ENCODE peak calls at places on chromosomes 13 and 19, in seven cellular contexts. W, F, K, X, P, I and A are unnamed samples.

GRCh38 chr19:10861118-10861651 is 10.2 kb upstream of the CARM1 start:
- DNase-seq in W (no peak), F (peak), K (no peak), X (no peak), P (no peak), I (no peak), A (no peak)

GRCh38 chr19:15330801-15331418 is 1.4 kb downstream of the BRD4 start:
- DNase-seq in W (no peak), F (no peak), K (peak), X (no peak), P (no peak), I (peak), A (no peak)

GRCh38 chr13:51275101-51275500 is 52.9 kb downstream of the FAM124A start:
- DNase-seq in W (no peak), F (no peak), K (no peak), X (no peak), P (no peak), I (no peak), A (no peak)

GRCh38 chr19:33510728-33511255 is 10.8 kb downstream of the PEPD start:
- DNase-seq in W (no peak), F (no peak), K (no peak), X (no peak), P (no peak), I (no peak), A (no peak)

GRCh38 chr19:43809762-43810696 is 7.8 kb upstream of the LYPD5 start:
- DNase-seq in W (no peak), F (no peak), K (peak), X (no peak), P (no peak), I (peak), A (no peak)

GRCh38 chr19:44741258-44741731 is 7.2 kb upstream of the BCL3 start:
- DNase-seq in W (no peak), F (no peak), K (no peak), X (no peak), P (no peak), I (peak), A (no peak)

GRCh38 chr13:36885901-36886300 is 34.1 kb downstream of the SMAD9 start:
- DNase-seq in W (no peak), F (no peak), K (no peak), X (no peak), P (no peak), I (no peak), A (no peak)

GRCh38 chr13:52892925-52893324 is 44.5 kb upstream of the PCDH8 start:
- DNase-seq in W (no peak), F (no peak), K (no peak), X (no peak), P (no peak), I (no peak), A (no peak)

GRCh38 chr13:113022391-113023216 is 53.6 kb downstream of the MCF2L start:
- DNase-seq in W (peak), F (peak), K (no peak), X (no peak), P (no peak), I (no peak), A (no peak)

GRCh38 chr19:38417544-38418506 is 8.2 kb downstream of the RASGRP4 start:
- DNase-seq in W (peak), F (peak), K (no peak), X (peak), P (peak), I (no peak), A (peak)

GRCh38 chr13:29758591-29759114 is 91.8 kb downstream of the UBL3 start:
- DNase-seq in W (no peak), F (no peak), K (no peak), X (no peak), P (no peak), I (no peak), A (no peak)

GRCh38 chr13:36981156-36981743 is 17.9 kb downstream of the ALG5 start:
- DNase-seq in W (no peak), F (no peak), K (no peak), X (no peak), P (no peak), I (peak), A (no peak)

GRCh38 chr13:29435125-29435911 is 160.2 kb downstream of the SLC7A1 start:
- DNase-seq in W (peak), F (no peak), K (peak), X (no peak), P (no peak), I (peak), A (no peak)

GRCh38 chr19:48686103-48686502 is 9.7 kb upstream of the FUT2 start:
- DNase-seq in W (no peak), F (no peak), K (no peak), X (no peak), P (no peak), I (no peak), A (no peak)

GRCh38 chr19:51372649-51373504 is at the start of gene NKG7:
- DNase-seq in W (no peak), F (no peak), K (no peak), X (no peak), P (no peak), I (no peak), A (no peak)

GRCh38 chr19:49746206-49746958 is 16.7 kb downstream of the TSKS start:
- DNase-seq in W (peak), F (peak), K (no peak), X (no peak), P (peak), I (peak), A (peak)

GRCh38 chr13:104975272-104975671 is 1560.2 kb downstream of the EFNB2 start:
- DNase-seq in W (no peak), F (no peak), K (no peak), X (no peak), P (no peak), I (no peak), A (no peak)

GRCh38 chr13:113534236-113534860 is 43.8 kb upstream of the DCUN1D2 start:
- DNase-seq in W (no peak), F (no peak), K (no peak), X (no peak), P (no peak), I (no peak), A (no peak)

GRCh38 chr13:98397221-98397620 is 179.7 kb downstream of the STK24 start:
- DNase-seq in W (no peak), F (no peak), K (no peak), X (no peak), P (no peak), I (peak), A (no peak)

GRCh38 chr13:59677966-59678814 is 485.5 kb downstream of the DIAPH3 start:
- DNase-seq in W (no peak), F (no peak), K (peak), X (no peak), P (no peak), I (peak), A (no peak)

GRCh38 chr19:35874392-35874930 is 6.1 kb downstream of the APLP1 start:
- DNase-seq in W (no peak), F (no peak), K (no peak), X (no peak), P (no peak), I (no peak), A (no peak)

GRCh38 chr13:29081036-29081435 is 260.9 kb downstream of the MTUS2 start:
- DNase-seq in W (no peak), F (no peak), K (no peak), X (no peak), P (no peak), I (no peak), A (no peak)

GRCh38 chr13:44660050-44660449 is 83.9 kb upstream of the TSC22D1 start:
- DNase-seq in W (no peak), F (no peak), K (no peak), X (no peak), P (no peak), I (no peak), A (no peak)

GRCh38 chr19:46361915-46362314 is 15.0 kb downstream of the PPP5C start:
- DNase-seq in W (no peak), F (no peak), K (no peak), X (no peak), P (no peak), I (peak), A (no peak)

GRCh38 chr19:1252221-1252817 is 3.9 kb downstream of the MIDN start:
- DNase-seq in W (peak), F (no peak), K (no peak), X (no peak), P (peak), I (peak), A (no peak)

GRCh38 chr13:99989376-99990044 is 7.9 kb downstream of the ZIC2 start:
- DNase-seq in W (no peak), F (no peak), K (no peak), X (no peak), P (no peak), I (no peak), A (no peak)

GRCh38 chr19:43524922-43525835 is 1.8 kb downstream of the ETHE1 start:
- DNase-seq in W (peak), F (no peak), K (no peak), X (no peak), P (peak), I (peak), A (no peak)

GRCh38 chr13:97257800-97258799 is 36.0 kb downstream of the MBNL2 start:
- DNase-seq in W (peak), F (no peak), K (peak), X (no peak), P (peak), I (peak), A (peak)

GRCh38 chr13:48142437-48142836 is 47.5 kb upstream of the MED4 start:
- DNase-seq in W (no peak), F (no peak), K (no peak), X (no peak), P (no peak), I (no peak), A (no peak)

GRCh38 chr13:38900188-38900587 is 90.4 kb downstream of the STOML3 start:
- DNase-seq in W (no peak), F (no peak), K (no peak), X (no peak), P (no peak), I (no peak), A (peak)

GRCh38 chr13:97191615-97192014 is 30.5 kb upstream of the MBNL2 start:
- DNase-seq in W (no peak), F (no peak), K (no peak), X (no peak), P (no peak), I (no peak), A (no peak)

GRCh38 chr13:46728777-46729176 is 68.2 kb downstream of the ESD start:
- DNase-seq in W (no peak), F (no peak), K (no peak), X (no peak), P (no peak), I (no peak), A (no peak)

GRCh38 chr19:39303373-39304184 is 7.4 kb downstream of the IFNL1 start:
- DNase-seq in W (no peak), F (no peak), K (no peak), X (no peak), P (no peak), I (no peak), A (no peak)

GRCh38 chr13:106466691-106467405 is 68.6 kb downstream of the EFNB2 start:
- DNase-seq in W (no peak), F (no peak), K (no peak), X (no peak), P (no peak), I (no peak), A (no peak)

GRCh38 chr13:46307554-46307953 is 79.5 kb downstream of the RUBCNL start:
- DNase-seq in W (no peak), F (no peak), K (no peak), X (no peak), P (no peak), I (no peak), A (no peak)

GRCh38 chr13:29524641-29525040 is 70.8 kb downstream of the SLC7A1 start:
- DNase-seq in W (no peak), F (no peak), K (no peak), X (no peak), P (no peak), I (no peak), A (no peak)

GRCh38 chr13:67619987-67620386 is 389.9 kb upstream of the PCDH9 start:
- DNase-seq in W (no peak), F (no peak), K (no peak), X (no peak), P (no peak), I (peak), A (no peak)

GRCh38 chr19:40523322-40524047 is 53.2 kb upstream of the SHKBP1 start:
- DNase-seq in W (peak), F (peak), K (no peak), X (peak), P (peak), I (peak), A (peak)
- TF ChIP-seq CTCF in W (no peak), F (peak), K (peak), X (peak), P (peak), I (peak), A (peak)

DNA sequence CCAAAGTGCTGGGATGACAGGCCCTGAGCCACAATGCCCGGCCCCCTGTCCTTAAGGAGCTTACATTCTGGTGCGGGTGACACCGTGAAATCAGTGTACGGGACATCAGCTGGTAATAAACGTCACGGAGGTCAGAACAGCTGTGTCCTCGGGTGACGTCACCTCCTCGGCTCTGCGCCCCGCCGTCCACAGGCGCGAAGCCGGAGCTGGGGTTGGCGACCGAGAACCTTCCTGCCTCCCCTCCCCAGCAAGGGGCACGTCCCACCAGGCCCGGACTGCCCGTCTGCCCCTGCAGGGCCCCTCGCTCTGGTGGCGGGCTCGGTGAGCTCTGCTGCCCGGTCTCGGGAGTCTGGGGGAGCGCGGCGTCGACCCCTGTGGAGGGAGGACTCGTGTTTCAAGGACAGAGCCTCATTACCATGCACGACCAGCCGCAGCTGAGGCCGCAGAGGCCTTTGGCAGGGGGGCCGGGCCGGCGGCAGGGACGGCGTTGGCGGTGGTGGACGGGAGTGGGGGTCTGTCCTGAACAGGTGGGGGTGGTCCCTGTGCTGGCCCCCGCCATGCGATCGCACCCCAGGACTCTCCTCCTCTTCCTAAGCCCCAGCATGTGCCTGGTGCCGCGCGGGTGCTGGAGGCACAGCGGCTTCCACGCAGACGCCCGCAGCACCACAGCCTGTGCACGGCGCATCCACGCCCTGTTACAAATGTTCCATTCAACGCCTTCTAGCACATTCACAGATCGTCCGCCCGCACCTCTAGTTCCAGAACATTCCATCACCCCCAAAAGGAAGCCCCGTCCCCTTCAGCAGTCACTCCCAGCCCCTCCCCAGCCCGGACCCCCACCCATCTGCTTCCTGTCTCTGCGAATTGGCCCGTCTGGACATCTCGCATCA is 5.4 kb downstream of the LINGO3 start:
- DNase-seq in W (peak), F (peak), K (no peak), X (no peak), P (peak), I (peak), A (peak)
- TF ChIP-seq CTCF in W (no peak), F (no peak), K (no peak), X (no peak), P (no peak), I (no peak), A (no peak)

DNA sequence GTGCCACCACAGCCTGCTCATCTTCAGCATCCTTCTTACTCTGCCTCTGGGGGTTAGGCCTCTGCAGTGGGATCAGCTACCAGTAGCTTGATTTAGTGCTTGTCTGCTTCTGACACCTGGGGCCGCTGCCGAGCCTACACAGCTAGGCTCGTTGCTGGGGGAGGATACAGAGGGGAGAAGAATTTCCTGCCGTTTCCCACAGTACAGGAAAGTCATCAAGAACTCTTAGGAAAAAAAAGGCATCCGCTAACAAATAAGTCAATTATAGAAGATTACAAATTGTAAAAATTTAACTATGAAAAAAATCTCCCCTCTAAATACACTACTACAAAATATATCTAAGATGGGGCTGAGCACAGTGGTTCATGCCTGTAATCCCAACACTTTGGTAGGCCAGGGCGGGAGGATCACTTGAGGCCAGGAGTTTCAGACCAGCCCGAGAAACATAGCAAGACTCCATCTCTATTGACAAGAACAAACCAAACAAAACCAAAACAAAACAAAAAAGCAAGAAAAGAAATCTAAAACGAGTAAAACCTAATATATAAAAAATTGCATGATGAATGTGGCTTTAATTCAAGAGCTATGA is 26.7 kb downstream of the LATS2 start:
- DNase-seq in W (peak), F (no peak), K (no peak), X (no peak), P (peak), I (peak), A (no peak)
- TF ChIP-seq CTCF in W (peak), F (peak), K (no peak), X (no peak), P (peak), I (no peak), A (no peak)

GRCh38 chr13:110306340-110306959 is 507 bp downstream of the COL4A1 start:
- DNase-seq in W (no peak), F (peak), K (no peak), X (no peak), P (no peak), I (peak), A (no peak)
- TF ChIP-seq CTCF in W (no peak), F (no peak), K (peak), X (no peak), P (peak), I (no peak), A (no peak)

GRCh38 chr19:12400618-12401502 is at the start of gene ZNF799:
- DNase-seq in W (peak), F (peak), K (peak), X (peak), P (peak), I (peak), A (peak)
- TF ChIP-seq CTCF in W (no peak), F (peak), K (no peak), X (peak), P (peak), I (no peak), A (no peak)

DNA sequence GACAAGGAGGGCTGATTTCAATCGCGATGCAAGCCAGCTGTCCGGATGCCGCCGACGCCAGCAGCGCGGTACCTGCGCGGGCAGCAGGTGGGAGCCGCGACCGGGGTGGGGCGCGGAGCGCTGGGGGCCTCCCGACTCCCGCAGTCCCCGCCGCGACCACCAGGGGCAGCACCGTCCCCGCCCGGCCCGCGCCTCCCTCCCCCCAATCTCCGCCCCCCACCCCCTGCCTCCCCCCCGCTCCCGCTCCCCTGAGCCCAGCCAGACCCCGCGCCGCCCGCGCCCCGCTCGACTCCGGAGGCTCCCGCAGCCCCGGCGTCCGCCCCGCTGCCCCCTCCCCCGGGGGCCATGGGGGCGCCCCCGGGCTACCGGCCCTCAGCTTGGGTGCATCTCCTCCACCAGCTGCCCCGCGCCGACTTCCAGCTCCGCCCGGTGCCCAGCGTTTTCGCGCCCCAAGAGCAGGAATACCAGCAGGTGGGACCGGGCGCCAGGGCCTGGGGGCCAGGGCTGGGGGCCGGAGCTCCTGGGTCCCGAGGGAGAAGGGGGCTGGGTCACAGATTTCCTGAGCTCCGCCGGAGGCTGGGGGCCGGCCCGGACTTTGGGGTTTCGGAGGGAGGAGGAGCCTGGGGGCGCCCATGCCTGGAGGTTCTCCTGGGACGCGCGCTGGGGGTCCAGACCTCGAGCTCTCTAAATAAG is at the start of gene TTYH1:
- DNase-seq in W (no peak), F (peak), K (no peak), X (peak), P (no peak), I (no peak), A (peak)
- TF ChIP-seq CTCF in W (no peak), F (peak), K (no peak), X (peak), P (peak), I (no peak), A (peak)

GRCh38 chr13:40780822-40781401 is 8.5 kb upstream of the SLC25A15 start:
- DNase-seq in W (no peak), F (no peak), K (no peak), X (no peak), P (no peak), I (peak), A (no peak)
- TF ChIP-seq CTCF in W (no peak), F (no peak), K (peak), X (peak), P (no peak), I (no peak), A (no peak)

DNA sequence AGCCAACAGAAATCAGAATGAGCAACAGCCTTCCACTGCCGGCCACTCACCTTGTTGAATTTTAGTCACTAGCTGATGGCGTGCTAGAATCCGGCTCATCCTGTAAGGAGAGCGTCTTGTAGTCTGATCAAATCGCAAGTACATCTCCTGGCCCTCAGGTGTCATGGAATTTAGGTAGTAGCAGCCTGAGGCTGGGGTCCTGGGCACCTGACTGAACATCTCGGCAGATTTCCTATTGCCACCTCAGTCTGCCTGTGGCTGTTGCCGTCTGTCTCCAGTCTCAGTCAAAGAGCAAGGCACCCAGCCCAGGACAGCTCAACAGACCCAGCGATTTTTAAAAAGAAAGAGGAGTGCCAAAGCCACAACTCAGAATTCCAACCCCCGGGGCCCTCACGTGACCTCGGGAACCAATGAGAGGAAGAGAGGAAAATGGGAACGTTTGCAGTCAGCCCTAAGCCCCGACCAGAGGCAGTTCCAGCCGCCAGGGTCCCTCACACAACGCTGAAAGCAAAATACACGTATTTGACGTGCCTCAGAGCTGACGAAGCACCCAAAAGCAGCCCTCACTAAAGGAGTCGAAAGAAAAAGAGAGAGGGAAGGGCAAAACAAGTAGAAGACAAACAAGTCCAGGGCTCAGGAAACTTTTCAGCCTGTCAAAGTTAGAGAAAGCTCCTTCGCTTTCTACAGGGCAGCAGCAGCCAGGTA is at the start of gene STARD13:
- DNase-seq in W (peak), F (peak), K (peak), X (peak), P (peak), I (peak), A (peak)
- TF ChIP-seq CTCF in W (peak), F (peak), K (peak), X (peak), P (peak), I (peak), A (no peak)